ENCODE peak calls at places on chromosome 2, in six cellular contexts. Z, P, R, M, N and O are unnamed samples.

GRCh38 chr2:229407170-229407569 is 136.1 kb upstream of the PID1 start:
- DNase-seq in Z (no peak), P (peak; percentile 52), R (peak; percentile 66), M (no peak), N (peak; percentile 99), O (no peak)

GRCh38 chr2:54577035-54577434 is 120.9 kb downstream of the SPTBN1 start:
- DNase-seq in Z (no peak), P (no peak), R (peak; percentile 52), M (no peak), N (no peak), O (no peak)

GRCh38 chr2:141068053-141068682 is 1062.6 kb downstream of the LRP1B start:
- DNase-seq in Z (no peak), P (no peak), R (no peak), M (no peak), N (no peak), O (no peak)

GRCh38 chr2:17470855-17471641 is 47.2 kb downstream of the RAD51AP2 start:
- DNase-seq in Z (no peak), P (no peak), R (no peak), M (peak; percentile 35), N (peak; percentile 60), O (no peak)

GRCh38 chr2:172299741-172300140 is 127.6 kb upstream of the ITGA6 start:
- DNase-seq in Z (no peak), P (peak; percentile 66), R (no peak), M (no peak), N (peak; percentile 56), O (no peak)

GRCh38 chr2:10811552-10811951 is 1.0 kb downstream of the PDIA6 start:
- DNase-seq in Z (no peak), P (no peak), R (no peak), M (no peak), N (no peak), O (no peak)

GRCh38 chr2:213188533-213188867 is 37.1 kb upstream of the IKZF2 start:
- DNase-seq in Z (no peak), P (no peak), R (no peak), M (no peak), N (no peak), O (no peak)

GRCh38 chr2:38586926-38587325 is 15.8 kb downstream of the HNRNPLL start:
- DNase-seq in Z (no peak), P (no peak), R (no peak), M (no peak), N (peak; percentile 40), O (no peak)

GRCh38 chr2:96374211-96374951 is 38.8 kb downstream of the NCAPH start:
- DNase-seq in Z (peak; percentile 46), P (peak; percentile 36), R (peak; percentile 56), M (no peak), N (peak; percentile 58), O (no peak)

GRCh38 chr2:118565816-118566540 is 281.5 kb downstream of the EN1 start:
- DNase-seq in Z (no peak), P (no peak), R (no peak), M (no peak), N (no peak), O (no peak)

GRCh38 chr2:237686659-237687136 is 59.3 kb downstream of the LRRFIP1 start:
- DNase-seq in Z (no peak), P (no peak), R (peak; percentile 30), M (peak; percentile 36), N (peak; percentile 61), O (no peak)
- TF ChIP-seq CTCF in Z (no peak), P (no peak), R (peak; percentile 13), M (peak; percentile 41), N (peak; percentile 39), O (peak; percentile 19)

DNA sequence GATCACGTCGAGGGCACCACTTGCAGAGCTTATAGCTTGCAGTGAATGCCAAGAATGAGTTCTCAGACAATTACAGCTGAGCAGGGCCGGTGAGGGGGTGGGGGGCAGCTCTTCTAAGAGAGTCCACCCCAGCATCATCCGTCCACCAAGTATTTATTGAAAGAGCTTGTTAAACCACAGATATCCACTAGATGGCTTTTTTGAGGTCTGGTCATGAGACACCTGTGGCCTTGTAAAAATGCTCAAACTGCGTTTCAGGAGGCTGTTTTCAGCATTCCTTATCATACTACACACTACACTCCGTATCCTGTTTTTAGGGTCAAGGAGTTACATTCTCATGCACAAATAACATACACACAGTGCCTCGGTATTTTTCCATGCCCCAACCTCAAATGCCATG is 51.5 kb downstream of the DNAJC10 start:
- DNase-seq in Z (no peak), P (no peak), R (no peak), M (peak; percentile 20), N (peak; percentile 46), O (no peak)
- TF ChIP-seq CTCF in Z (peak; percentile 65), P (peak; percentile 25), R (peak; percentile 55), M (peak; percentile 21), N (peak; percentile 51), O (no peak)

GRCh38 chr2:161658259-161658658 is 34.0 kb downstream of the SLC4A10 start:
- DNase-seq in Z (no peak), P (no peak), R (no peak), M (no peak), N (no peak), O (no peak)
- TF ChIP-seq CTCF in Z (no peak), P (no peak), R (no peak), M (no peak), N (no peak), O (no peak)

DNA sequence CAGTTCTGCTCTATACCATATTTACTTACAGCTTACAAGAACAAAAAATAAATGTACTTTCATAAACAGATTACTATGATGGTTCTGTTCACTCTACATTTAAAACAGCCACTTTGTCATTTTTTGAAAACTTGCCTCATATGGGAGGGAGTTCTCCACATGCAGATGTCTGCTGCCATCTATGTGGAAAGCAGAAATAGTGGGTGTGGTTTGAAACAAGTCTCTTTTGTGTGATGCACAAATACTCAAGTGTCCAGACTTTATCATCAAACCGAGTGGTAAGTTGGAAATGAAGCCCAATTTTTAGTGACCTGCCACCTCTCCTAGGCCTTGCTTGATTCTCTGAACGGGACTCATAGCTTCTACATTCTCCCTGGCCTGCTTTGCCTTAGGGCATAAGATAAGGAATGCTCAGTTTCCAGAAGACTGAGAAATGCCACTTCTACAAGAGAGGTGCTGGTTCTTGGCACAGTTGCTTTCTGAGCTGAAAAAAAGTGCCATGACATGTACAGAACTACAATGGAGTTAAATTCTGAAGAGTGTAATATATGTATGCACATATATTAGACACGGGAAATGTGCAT is 221.1 kb downstream of the SLC8A1 start:
- DNase-seq in Z (no peak), P (no peak), R (no peak), M (no peak), N (peak; percentile 16), O (no peak)
- TF ChIP-seq CTCF in Z (no peak), P (no peak), R (no peak), M (no peak), N (no peak), O (no peak)

GRCh38 chr2:113978524-113979171 is 88.8 kb downstream of the ACTR3 start:
- DNase-seq in Z (no peak), P (no peak), R (no peak), M (no peak), N (no peak), O (no peak)

GRCh38 chr2:113979172-113980128 is 89.6 kb downstream of the ACTR3 start:
- DNase-seq in Z (no peak), P (no peak), R (no peak), M (peak; percentile 83), N (no peak), O (peak; percentile 70)

GRCh38 chr2:113977060-113977659 is 87.3 kb downstream of the ACTR3 start:
- DNase-seq in Z (no peak), P (no peak), R (no peak), M (no peak), N (no peak), O (no peak)

GRCh38 chr2:113976277-113976928 is 86.5 kb downstream of the ACTR3 start:
- DNase-seq in Z (no peak), P (no peak), R (no peak), M (no peak), N (no peak), O (no peak)

DNA sequence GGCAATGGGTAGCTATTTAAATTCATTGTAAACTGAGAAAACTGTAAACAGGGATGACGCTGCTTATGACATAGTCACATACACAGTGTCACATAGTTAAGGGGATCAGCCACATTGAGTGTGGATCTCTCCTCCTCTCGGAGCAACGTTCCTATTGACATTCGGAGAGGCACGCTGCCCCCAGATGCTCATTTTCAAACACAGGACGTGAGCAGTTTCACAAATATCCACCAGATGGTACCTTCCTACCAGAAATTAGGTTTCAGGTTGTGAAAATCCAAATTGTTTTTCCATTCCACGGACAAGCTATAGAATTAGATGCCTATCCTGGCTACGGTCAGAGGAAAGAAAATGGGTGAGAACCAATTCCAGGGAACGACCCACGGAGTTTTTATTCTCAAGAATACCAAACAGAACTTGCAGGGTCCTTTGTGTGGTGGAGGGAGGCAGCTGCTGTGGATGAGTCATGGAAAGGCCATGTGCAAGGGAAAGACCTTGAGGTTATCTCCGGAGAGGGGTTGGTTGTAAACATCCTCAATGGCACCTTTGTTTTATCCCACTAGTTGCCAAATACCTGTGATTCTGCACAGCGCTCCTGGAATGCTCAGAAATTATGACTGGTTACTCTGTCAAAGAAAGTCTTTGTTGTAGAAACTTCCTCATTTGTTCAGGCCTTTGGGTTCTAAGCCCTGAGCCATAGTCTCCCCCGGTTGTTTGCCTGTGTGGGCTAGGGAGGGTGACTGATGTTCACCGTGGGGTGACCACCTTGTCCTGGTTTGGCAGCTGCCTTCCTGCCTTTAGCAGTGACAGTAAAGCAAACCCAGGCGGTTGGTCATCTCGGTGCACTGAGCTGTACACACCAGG is 88.0 kb downstream of the ACTR3 start:
- DNase-seq in Z (no peak), P (no peak), R (no peak), M (no peak), N (peak; percentile 62), O (peak; percentile 38)
- TF ChIP-seq CTCF in Z (peak; percentile 22), P (peak; percentile 45), R (peak; percentile 47), M (no peak), N (peak; percentile 41), O (no peak)

DNA sequence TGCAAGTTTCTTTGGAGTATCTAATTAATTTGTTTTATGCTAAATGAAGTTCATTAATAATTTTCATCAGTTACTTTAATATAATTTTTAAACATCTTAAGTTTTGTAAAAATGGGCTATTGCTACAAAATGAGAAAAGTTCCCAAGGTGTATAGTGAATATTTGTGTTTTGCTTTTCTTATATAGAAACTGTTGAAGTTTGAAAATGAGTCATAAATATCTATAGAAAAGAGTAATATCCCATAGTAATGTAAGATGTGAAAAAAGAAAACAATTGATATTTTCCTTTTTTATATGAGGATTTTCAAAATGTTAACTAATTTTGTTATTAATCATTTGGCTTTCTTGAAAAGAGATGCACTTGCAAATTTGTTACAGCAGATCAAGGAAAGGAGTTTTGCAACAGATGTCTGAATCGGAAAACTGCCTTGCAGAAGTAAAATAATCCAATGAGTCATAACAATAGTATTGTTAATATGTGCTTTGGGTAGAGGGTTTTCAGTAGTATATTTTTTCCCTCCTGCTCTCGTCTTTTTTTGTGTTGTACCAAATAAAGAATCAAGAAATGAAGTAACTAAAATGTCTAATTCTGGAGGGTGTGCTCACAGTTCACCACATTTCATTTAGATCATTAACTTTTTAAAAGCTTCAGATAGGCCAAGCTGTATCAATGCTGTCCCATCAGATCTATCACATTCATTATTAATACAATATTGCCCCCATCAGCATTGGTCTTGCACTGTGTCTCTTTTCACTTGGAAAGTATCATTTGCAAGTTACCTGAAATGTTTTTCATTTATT is 15.5 kb downstream of the DUSP19 start:
- DNase-seq in Z (no peak), P (no peak), R (no peak), M (peak; percentile 46), N (peak; percentile 70), O (peak; percentile 40)
- TF ChIP-seq CTCF in Z (no peak), P (no peak), R (peak; percentile 27), M (peak; percentile 8), N (peak; percentile 15), O (peak; percentile 10)